ENCODE peak calls at places on chromosome 19, in four cellular contexts. One of them, this sample, is unnamed.

GRCh38 chr19:33227242-33227650 is 1.6 kb upstream of the SLC7A10 start:
- DNase-seq in adipocyte: no peak
- DNase-seq in fibroblast of gingiva: no peak
- DNase-seq in gastrocnemius medialis: no peak
- DNase-seq in this sample: no peak

GRCh38 chr19:29880498-29881081 is 61.4 kb upstream of the URI1 start:
- DNase-seq in adipocyte: no peak
- DNase-seq in fibroblast of gingiva: no peak
- DNase-seq in gastrocnemius medialis: no peak
- DNase-seq in this sample: no peak

GRCh38 chr19:2962018-2962670 is 15.2 kb upstream of the TLE6 start:
- DNase-seq in adipocyte: peak
- DNase-seq in fibroblast of gingiva: peak
- DNase-seq in gastrocnemius medialis: peak
- DNase-seq in this sample: peak

GRCh38 chr19:11205939-11206570 is 8.7 kb upstream of the KANK2 start:
- DNase-seq in adipocyte: no peak
- DNase-seq in fibroblast of gingiva: no peak
- DNase-seq in gastrocnemius medialis: no peak
- DNase-seq in this sample: no peak

GRCh38 chr19:56066152-56067023 is 54.7 kb downstream of the ZNF787 start:
- DNase-seq in adipocyte: peak
- DNase-seq in fibroblast of gingiva: peak
- DNase-seq in gastrocnemius medialis: no peak
- DNase-seq in this sample: peak

GRCh38 chr19:18738961-18739690 is 52.0 kb downstream of the COMP start:
- DNase-seq in adipocyte: no peak
- DNase-seq in fibroblast of gingiva: no peak
- DNase-seq in gastrocnemius medialis: no peak
- DNase-seq in this sample: no peak

GRCh38 chr19:1481224-1481892 is 2.3 kb upstream of the C19orf25 start:
- DNase-seq in adipocyte: no peak
- DNase-seq in fibroblast of gingiva: no peak
- DNase-seq in gastrocnemius medialis: no peak
- DNase-seq in this sample: no peak

GRCh38 chr19:48644839-48645651 is 942 bp downstream of the CA11 start:
- DNase-seq in adipocyte: peak
- DNase-seq in fibroblast of gingiva: peak
- DNase-seq in gastrocnemius medialis: peak
- DNase-seq in this sample: peak

GRCh38 chr19:33040994-33041827 is 23.5 kb downstream of the RHPN2 start:
- DNase-seq in adipocyte: no peak
- DNase-seq in fibroblast of gingiva: peak
- DNase-seq in gastrocnemius medialis: no peak
- DNase-seq in this sample: peak

GRCh38 chr19:4581381-4582111 is 22.1 kb upstream of the SEMA6B start:
- DNase-seq in adipocyte: peak
- DNase-seq in fibroblast of gingiva: no peak
- DNase-seq in gastrocnemius medialis: no peak
- DNase-seq in this sample: no peak

GRCh38 chr19:11035441-11036377 is 53.6 kb upstream of the LDLR start:
- DNase-seq in adipocyte: peak
- DNase-seq in fibroblast of gingiva: peak
- DNase-seq in gastrocnemius medialis: peak
- DNase-seq in this sample: peak

GRCh38 chr19:41225238-41226052 is 6.4 kb downstream of the AXL start:
- DNase-seq in adipocyte: peak
- DNase-seq in fibroblast of gingiva: peak
- DNase-seq in gastrocnemius medialis: peak
- DNase-seq in this sample: peak

GRCh38 chr19:40365613-40366401 is 17.3 kb downstream of the PLD3 start:
- DNase-seq in adipocyte: peak
- DNase-seq in fibroblast of gingiva: peak
- DNase-seq in gastrocnemius medialis: no peak
- DNase-seq in this sample: peak

GRCh38 chr19:17255150-17255621 is 9.4 kb downstream of the USHBP1 start:
- DNase-seq in adipocyte: no peak
- DNase-seq in fibroblast of gingiva: no peak
- DNase-seq in gastrocnemius medialis: no peak
- DNase-seq in this sample: no peak

GRCh38 chr19:9878511-9879196 is 43.5 kb downstream of the PIN1 start:
- DNase-seq in adipocyte: no peak
- DNase-seq in fibroblast of gingiva: no peak
- DNase-seq in gastrocnemius medialis: no peak
- DNase-seq in this sample: no peak

GRCh38 chr19:47406711-47407416 is 12.5 kb downstream of the MEIS3 start:
- DNase-seq in adipocyte: no peak
- DNase-seq in fibroblast of gingiva: no peak
- DNase-seq in gastrocnemius medialis: no peak
- DNase-seq in this sample: peak

GRCh38 chr19:12937243-12938053 is 961 bp upstream of the CALR start:
- DNase-seq in adipocyte: no peak
- DNase-seq in fibroblast of gingiva: no peak
- DNase-seq in gastrocnemius medialis: no peak
- DNase-seq in this sample: peak

GRCh38 chr19:7483720-7484201 is 5.1 kb downstream of the PEX11G start:
- DNase-seq in adipocyte: no peak
- DNase-seq in fibroblast of gingiva: no peak
- DNase-seq in gastrocnemius medialis: no peak
- DNase-seq in this sample: no peak

GRCh38 chr19:13044160-13044853 is 49.0 kb downstream of the NFIX start:
- DNase-seq in adipocyte: no peak
- DNase-seq in fibroblast of gingiva: no peak
- DNase-seq in gastrocnemius medialis: no peak
- DNase-seq in this sample: peak

GRCh38 chr19:56566904-56567273 is 379 bp upstream of the ZNF470 start:
- DNase-seq in adipocyte: peak
- DNase-seq in fibroblast of gingiva: peak
- DNase-seq in gastrocnemius medialis: peak
- DNase-seq in this sample: peak

GRCh38 chr19:5814123-5814839 is 9.4 kb downstream of the NRTN start:
- DNase-seq in adipocyte: no peak
- DNase-seq in fibroblast of gingiva: no peak
- DNase-seq in gastrocnemius medialis: no peak
- DNase-seq in this sample: no peak

GRCh38 chr19:5231857-5232503 is 108.6 kb downstream of the PTPRS start:
- DNase-seq in adipocyte: no peak
- DNase-seq in fibroblast of gingiva: no peak
- DNase-seq in gastrocnemius medialis: no peak
- DNase-seq in this sample: peak

GRCh38 chr19:51065221-51065960 is 499 bp upstream of the KLK13 start:
- DNase-seq in adipocyte: no peak
- DNase-seq in fibroblast of gingiva: no peak
- DNase-seq in gastrocnemius medialis: no peak
- DNase-seq in this sample: no peak

GRCh38 chr19:19642506-19643157 is 825 bp downstream of the GMIP start:
- DNase-seq in adipocyte: peak
- DNase-seq in fibroblast of gingiva: no peak
- DNase-seq in gastrocnemius medialis: no peak
- DNase-seq in this sample: peak

GRCh38 chr19:2070986-2071673 is 20.1 kb upstream of the MKNK2 start:
- DNase-seq in adipocyte: no peak
- DNase-seq in fibroblast of gingiva: no peak
- DNase-seq in gastrocnemius medialis: no peak
- DNase-seq in this sample: no peak

GRCh38 chr19:19451429-19452240 is 46.2 kb downstream of the GATAD2A start:
- DNase-seq in adipocyte: no peak
- DNase-seq in fibroblast of gingiva: no peak
- DNase-seq in gastrocnemius medialis: no peak
- DNase-seq in this sample: no peak

GRCh38 chr19:50432221-50432626 is 468 bp upstream of the MYBPC2 start:
- DNase-seq in adipocyte: peak
- DNase-seq in fibroblast of gingiva: no peak
- DNase-seq in gastrocnemius medialis: no peak
- DNase-seq in this sample: peak

GRCh38 chr19:16326401-16327130 is 1.9 kb downstream of the KLF2 start:
- DNase-seq in adipocyte: peak
- DNase-seq in fibroblast of gingiva: no peak
- DNase-seq in gastrocnemius medialis: no peak
- DNase-seq in this sample: peak

GRCh38 chr19:35295792-35296462 is 4.0 kb downstream of the MAG start:
- DNase-seq in adipocyte: no peak
- DNase-seq in fibroblast of gingiva: no peak
- DNase-seq in gastrocnemius medialis: no peak
- DNase-seq in this sample: no peak

GRCh38 chr19:53644061-53644816 is 12.4 kb downstream of the DPRX start:
- DNase-seq in adipocyte: no peak
- DNase-seq in fibroblast of gingiva: no peak
- DNase-seq in gastrocnemius medialis: no peak
- DNase-seq in this sample: no peak